ENCODE peak calls at places on chromosomes 2 and 18, in six cellular contexts. V is SJSA1, X is PC-9, J is GM23248, B is brain microvascular endothelial cell, L is mesenchymal stem cell. N is an unnamed sample.

GRCh38 chr2:234286956-234287355 is 209.9 kb downstream of the ARL4C start:
- DNase-seq in V (no peak), X (no peak), J (no peak), B (peak; percentile 66), L (no peak), N (peak; percentile 29)

GRCh38 chr2:73291093-73291460 is 2.3 kb downstream of the EGR4 start:
- DNase-seq in V (peak; percentile 50), X (no peak), J (peak; percentile 71), B (no peak), L (peak; percentile 60), N (peak; percentile 46)

GRCh38 chr2:64748561-64748960 is 94.8 kb upstream of the SERTAD2 start:
- DNase-seq in V (no peak), X (no peak), J (peak; percentile 28), B (no peak), L (no peak), N (no peak)

GRCh38 chr2:173982918-173983317 is 17.7 kb upstream of the SP3 start:
- DNase-seq in V (peak; percentile 11), X (peak; percentile 40), J (peak; percentile 46), B (peak; percentile 25), L (no peak), N (peak; percentile 56)

GRCh38 chr2:141534671-141535359 is 596.0 kb downstream of the LRP1B start:
- DNase-seq in V (no peak), X (no peak), J (no peak), B (no peak), L (no peak), N (no peak)

GRCh38 chr2:187550797-187551306 is 3.4 kb downstream of the TFPI start:
- DNase-seq in V (no peak), X (no peak), J (no peak), B (no peak), L (no peak), N (no peak)

GRCh38 chr2:239118675-239119211 is 270.9 kb downstream of the TWIST2 start:
- DNase-seq in V (no peak), X (no peak), J (no peak), B (no peak), L (no peak), N (no peak)

GRCh38 chr2:162123806-162124758 is 28.0 kb downstream of the GCG start:
- DNase-seq in V (no peak), X (no peak), J (peak; percentile 54), B (no peak), L (peak; percentile 68), N (peak; percentile 63)

GRCh38 chr2:224584768-224585204 is 377 bp downstream of the CUL3 start:
- DNase-seq in V (peak; percentile 55), X (peak; percentile 63), J (peak; percentile 69), B (peak; percentile 23), L (peak; percentile 45), N (no peak)

GRCh38 chr2:164739966-164740365 is 101.7 kb downstream of the COBLL1 start:
- DNase-seq in V (peak; percentile 53), X (no peak), J (peak; percentile 67), B (peak; percentile 38), L (peak; percentile 82), N (peak; percentile 64)

GRCh38 chr18:68060871-68061270 is 544.4 kb upstream of the DSEL start:
- DNase-seq in V (no peak), X (no peak), J (no peak), B (peak; percentile 61), L (no peak), N (peak; percentile 9)

GRCh38 chr2:173462908-173463840 is 108.5 kb downstream of the CDCA7 start:
- DNase-seq in V (no peak), X (no peak), J (no peak), B (no peak), L (no peak), N (no peak)

GRCh38 chr2:27211943-27212625 is at the start of the genes ATRAID and SLC5A6:
- DNase-seq in V (peak; percentile 87), X (peak; percentile 89), J (peak; percentile 95), B (peak; percentile 65), L (peak; percentile 93), N (peak; percentile 81)

GRCh38 chr18:73235491-73235890 is 367.7 kb upstream of the NETO1 start:
- DNase-seq in V (no peak), X (peak; percentile 3), J (peak; percentile 81), B (peak; percentile 84), L (peak; percentile 88), N (peak; percentile 97)

GRCh38 chr2:10566021-10566420 is 117.9 kb upstream of the ODC1 start:
- DNase-seq in V (no peak), X (no peak), J (peak; percentile 41), B (no peak), L (no peak), N (peak; percentile 32)

GRCh38 chr2:220585241-220585640 is 957.8 kb downstream of the SLC4A3 start:
- DNase-seq in V (no peak), X (no peak), J (peak; percentile 71), B (peak; percentile 31), L (no peak), N (peak; percentile 28)

GRCh38 chr2:53939656-53940055 is 31.1 kb downstream of the PSME4 start:
- DNase-seq in V (no peak), X (no peak), J (peak; percentile 29), B (no peak), L (no peak), N (peak; percentile 53)

GRCh38 chr2:220855296-220855695 is 716.8 kb downstream of the EPHA4 start:
- DNase-seq in V (no peak), X (no peak), J (peak; percentile 10), B (peak; percentile 26), L (peak; percentile 64), N (peak; percentile 57)

GRCh38 chr2:159169187-159169586 is 117.3 kb downstream of the WDSUB1 start:
- DNase-seq in V (no peak), X (no peak), J (no peak), B (peak; percentile 14), L (no peak), N (peak; percentile 25)

GRCh38 chr2:222572761-222573174 is 83.1 kb downstream of the FARSB start:
- DNase-seq in V (no peak), X (no peak), J (peak; percentile 44), B (peak; percentile 47), L (peak; percentile 86), N (peak; percentile 62)

GRCh38 chr2:231674587-231675334 is 33.6 kb upstream of the PTMA start:
- DNase-seq in V (peak; percentile 77), X (peak; percentile 66), J (peak; percentile 73), B (no peak), L (peak; percentile 77), N (peak; percentile 43)

GRCh38 chr2:9768388-9768787 is 74.9 kb upstream of the TAF1B start:
- DNase-seq in V (no peak), X (no peak), J (no peak), B (no peak), L (peak; percentile 32), N (no peak)

GRCh38 chr2:71668326-71669057 is 215.1 kb downstream of the DYSF start:
- DNase-seq in V (peak; percentile 31), X (no peak), J (no peak), B (no peak), L (no peak), N (no peak)

GRCh38 chr2:12167525-12168317 is 421.3 kb downstream of the LPIN1 start:
- DNase-seq in V (no peak), X (no peak), J (no peak), B (no peak), L (no peak), N (no peak)

GRCh38 chr2:139514946-139515345 is 734.8 kb upstream of the NXPH2 start:
- DNase-seq in V (no peak), X (no peak), J (no peak), B (no peak), L (no peak), N (no peak)

GRCh38 chr2:234446404-234447076 is 50.3 kb downstream of the ARL4C start:
- DNase-seq in V (no peak), X (no peak), J (no peak), B (no peak), L (peak; percentile 21), N (no peak)

GRCh38 chr2:96602330-96602823 is 35.7 kb downstream of the KANSL3 start:
- DNase-seq in V (no peak), X (peak; percentile 34), J (no peak), B (no peak), L (no peak), N (no peak)

GRCh38 chr2:42853571-42854206 is 61.3 kb upstream of the HAAO start:
- DNase-seq in V (no peak), X (no peak), J (no peak), B (no peak), L (no peak), N (no peak)
- H3K27ac ChIP-seq in V (peak overlapping the region; percentile 74), X (no peak overlapping the region), J (peak overlapping the region; percentile 49), B (no peak overlapping the region), L (peak overlapping the region; percentile 48), N (no peak overlapping the region)

DNA sequence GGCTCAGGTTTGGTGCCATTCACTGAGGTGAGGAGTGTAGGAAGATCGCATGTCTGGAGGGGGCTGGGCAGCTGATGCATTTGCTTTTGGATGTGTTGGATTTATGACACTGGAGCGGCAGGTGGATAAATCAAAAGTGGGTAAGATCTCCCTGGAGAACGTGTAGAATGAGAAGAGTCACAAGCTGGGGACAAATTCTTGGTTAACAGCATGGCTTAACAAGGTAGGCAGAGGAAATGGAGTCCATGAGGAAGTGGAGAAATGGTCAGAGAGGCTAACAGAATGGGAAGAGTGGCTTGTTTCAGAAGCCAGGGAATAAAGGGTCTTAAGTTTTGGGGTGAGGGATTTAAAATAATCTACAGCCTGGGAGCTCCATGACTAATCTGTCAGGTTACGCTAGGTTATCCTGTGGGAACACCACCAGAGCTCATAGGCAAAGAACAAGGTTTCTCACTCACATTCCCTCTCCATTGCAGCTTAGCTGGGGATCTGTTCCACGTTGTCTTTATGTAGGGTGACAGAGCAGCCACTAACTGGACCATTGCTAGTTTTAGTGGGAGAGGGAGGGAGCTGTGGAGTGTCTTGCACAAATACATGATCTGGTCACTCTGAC is 12.8 kb downstream of the TSN start:
- DNase-seq in V (no peak), X (no peak), J (no peak), B (no peak), L (no peak), N (no peak)
- H3K27ac ChIP-seq in V (no peak overlapping the region), X (no peak overlapping the region), J (no peak overlapping the region), B (no peak overlapping the region), L (no peak overlapping the region), N (no peak overlapping the region)

DNA sequence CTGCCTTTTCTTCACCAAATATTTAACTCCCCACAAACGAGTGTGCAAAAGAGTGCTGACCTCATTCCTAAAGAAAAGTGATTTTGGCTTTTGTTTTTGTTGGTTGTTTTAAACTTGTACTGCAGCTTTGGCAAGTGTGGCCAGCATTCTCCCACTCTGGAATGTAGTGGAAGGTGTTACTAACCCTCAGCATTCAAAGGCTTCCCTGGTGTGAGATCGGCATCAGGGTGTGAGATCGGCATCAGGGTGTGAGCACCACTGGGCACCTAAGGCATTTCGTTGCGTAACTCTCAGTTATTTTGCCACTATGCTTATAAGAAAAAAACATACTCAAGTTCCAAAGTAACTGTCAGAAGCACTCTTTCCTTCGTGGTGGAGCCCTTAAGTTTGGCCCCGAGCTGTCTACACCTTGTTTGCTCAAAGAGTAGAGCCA is 1.7 kb downstream of the CYBRD1 start:
- DNase-seq in V (no peak), X (peak; percentile 80), J (peak; percentile 80), B (no peak), L (no peak), N (peak; percentile 25)
- H3K27ac ChIP-seq in V (no peak overlapping the region), X (peak overlapping the region; percentile 81), J (peak overlapping the region; percentile 94), B (peak overlapping the region; percentile 74), L (peak overlapping the region; percentile 43), N (peak overlapping the region; percentile 83)

GRCh38 chr2:216574046-216574445 is 59.2 kb upstream of the IGFBP2 start:
- DNase-seq in V (no peak), X (no peak), J (peak; percentile 88), B (peak; percentile 44), L (peak; percentile 65), N (peak; percentile 31)
- H3K27ac ChIP-seq in V (no peak overlapping the region), X (no peak overlapping the region), J (no peak overlapping the region), B (no peak overlapping the region), L (no peak overlapping the region), N (no peak overlapping the region)